ENCODE peak calls at places on chromosomes 7 and 10, in nine cellular contexts. One of them, this sample, is unnamed.

GRCh38 chr7:33853361-33854062 is 51.8 kb upstream of the BMPER start:
- DNase-seq in chondrocyte: no peak
- DNase-seq in left cardiac atrium: no peak
- DNase-seq in ecto neural progenitor cell: no peak
- DNase-seq in A549: no peak
- DNase-seq in dermis blood vessel endothelial cell: no peak
- DNase-seq in dorsolateral prefrontal cortex: no peak
- DNase-seq in sciatic nerve: no peak
- DNase-seq in GM13977: no peak
- DNase-seq in this sample: no peak

GRCh38 chr7:149774237-149775175 is 1.1 kb upstream of the ZNF467 start:
- DNase-seq in A549: no peak
- DNase-seq in chondrocyte: peak; percentile 74
- DNase-seq in left cardiac atrium: no peak
- DNase-seq in GM13977: no peak
- DNase-seq in dorsolateral prefrontal cortex: no peak
- DNase-seq in dermis blood vessel endothelial cell: peak; percentile 16
- DNase-seq in sciatic nerve: no peak
- DNase-seq in ecto neural progenitor cell: no peak
- DNase-seq in this sample: peak; percentile 59

GRCh38 chr10:24718031-24718855 is 5.4 kb downstream of the ARHGAP21 start:
- DNase-seq in chondrocyte: no peak
- DNase-seq in sciatic nerve: no peak
- DNase-seq in dorsolateral prefrontal cortex: no peak
- DNase-seq in GM13977: no peak
- DNase-seq in dermis blood vessel endothelial cell: peak; percentile 18
- DNase-seq in ecto neural progenitor cell: no peak
- DNase-seq in left cardiac atrium: no peak
- DNase-seq in A549: peak; percentile 46
- DNase-seq in this sample: no peak

GRCh38 chr10:43120948-43121290 is 17.3 kb upstream of the CSGALNACT2 start:
- DNase-seq in dorsolateral prefrontal cortex: no peak
- DNase-seq in dermis blood vessel endothelial cell: peak; percentile 12
- DNase-seq in sciatic nerve: no peak
- DNase-seq in A549: no peak
- DNase-seq in GM13977: peak; percentile 89
- DNase-seq in left cardiac atrium: no peak
- DNase-seq in chondrocyte: no peak
- DNase-seq in ecto neural progenitor cell: no peak
- DNase-seq in this sample: no peak

GRCh38 chr7:106069471-106070200 is 42.5 kb downstream of the SYPL1 start:
- DNase-seq in dorsolateral prefrontal cortex: no peak
- DNase-seq in dermis blood vessel endothelial cell: no peak
- DNase-seq in ecto neural progenitor cell: no peak
- DNase-seq in A549: no peak
- DNase-seq in GM13977: no peak
- DNase-seq in chondrocyte: no peak
- DNase-seq in left cardiac atrium: no peak
- DNase-seq in sciatic nerve: no peak
- DNase-seq in this sample: no peak

GRCh38 chr10:74388801-74389200 is 237.8 kb downstream of the ADK start:
- DNase-seq in A549: no peak
- DNase-seq in ecto neural progenitor cell: no peak
- DNase-seq in GM13977: no peak
- DNase-seq in left cardiac atrium: no peak
- DNase-seq in dermis blood vessel endothelial cell: no peak
- DNase-seq in sciatic nerve: no peak
- DNase-seq in chondrocyte: no peak
- DNase-seq in dorsolateral prefrontal cortex: no peak
- DNase-seq in this sample: no peak

GRCh38 chr7:74587435-74588126 is 69.9 kb upstream of the GTF2I start:
- DNase-seq in dorsolateral prefrontal cortex: peak; percentile 57
- DNase-seq in chondrocyte: peak; percentile 97
- DNase-seq in GM13977: peak; percentile 84
- DNase-seq in ecto neural progenitor cell: peak; percentile 75
- DNase-seq in sciatic nerve: peak; percentile 95
- DNase-seq in A549: peak; percentile 96
- DNase-seq in dermis blood vessel endothelial cell: peak; percentile 81
- DNase-seq in left cardiac atrium: peak; percentile 92
- DNase-seq in this sample: peak; percentile 81

GRCh38 chr10:122159159-122159970 is 111.7 kb upstream of the BTBD16 start:
- DNase-seq in GM13977: no peak
- DNase-seq in dermis blood vessel endothelial cell: no peak
- DNase-seq in ecto neural progenitor cell: no peak
- DNase-seq in left cardiac atrium: no peak
- DNase-seq in dorsolateral prefrontal cortex: no peak
- DNase-seq in sciatic nerve: no peak
- DNase-seq in chondrocyte: no peak
- DNase-seq in A549: no peak
- DNase-seq in this sample: no peak

GRCh38 chr10:113126506-113127192 is 176.6 kb downstream of the TCF7L2 start:
- DNase-seq in ecto neural progenitor cell: peak; percentile 86
- DNase-seq in sciatic nerve: peak; percentile 77
- DNase-seq in dorsolateral prefrontal cortex: peak; percentile 55
- DNase-seq in dermis blood vessel endothelial cell: peak; percentile 88
- DNase-seq in GM13977: peak; percentile 38
- DNase-seq in chondrocyte: no peak
- DNase-seq in A549: peak; percentile 55
- DNase-seq in left cardiac atrium: peak; percentile 80
- DNase-seq in this sample: peak; percentile 70

GRCh38 chr10:77872151-77872946 is 54.2 kb downstream of the DLG5 start:
- DNase-seq in sciatic nerve: peak; percentile 30
- DNase-seq in chondrocyte: no peak
- DNase-seq in dorsolateral prefrontal cortex: peak; percentile 87
- DNase-seq in GM13977: no peak
- DNase-seq in dermis blood vessel endothelial cell: no peak
- DNase-seq in left cardiac atrium: peak; percentile 59
- DNase-seq in A549: no peak
- DNase-seq in ecto neural progenitor cell: no peak
- DNase-seq in this sample: no peak

GRCh38 chr10:43944742-43945730 is 296.4 kb upstream of the ZNF32 start:
- DNase-seq in sciatic nerve: peak; percentile 22
- DNase-seq in ecto neural progenitor cell: peak; percentile 20
- DNase-seq in A549: no peak
- DNase-seq in chondrocyte: no peak
- DNase-seq in left cardiac atrium: no peak
- DNase-seq in dorsolateral prefrontal cortex: no peak
- DNase-seq in dermis blood vessel endothelial cell: no peak
- DNase-seq in GM13977: no peak
- DNase-seq in this sample: peak; percentile 5

GRCh38 chr7:88150018-88150417 is 69.8 kb downstream of the SRI start:
- DNase-seq in dorsolateral prefrontal cortex: no peak
- DNase-seq in GM13977: no peak
- DNase-seq in sciatic nerve: no peak
- DNase-seq in chondrocyte: no peak
- DNase-seq in A549: no peak
- DNase-seq in dermis blood vessel endothelial cell: no peak
- DNase-seq in ecto neural progenitor cell: no peak
- DNase-seq in left cardiac atrium: no peak
- DNase-seq in this sample: no peak

GRCh38 chr7:136528329-136528728 is 340.1 kb upstream of the CHRM2 start:
- DNase-seq in dorsolateral prefrontal cortex: no peak
- DNase-seq in GM13977: no peak
- DNase-seq in A549: no peak
- DNase-seq in left cardiac atrium: no peak
- DNase-seq in chondrocyte: no peak
- DNase-seq in ecto neural progenitor cell: no peak
- DNase-seq in dermis blood vessel endothelial cell: no peak
- DNase-seq in sciatic nerve: no peak
- DNase-seq in this sample: no peak

GRCh38 chr10:94042001-94042813 is 48.5 kb downstream of the PLCE1 start:
- DNase-seq in dorsolateral prefrontal cortex: no peak
- DNase-seq in dermis blood vessel endothelial cell: no peak
- DNase-seq in GM13977: no peak
- DNase-seq in ecto neural progenitor cell: no peak
- DNase-seq in A549: peak; percentile 75
- DNase-seq in chondrocyte: no peak
- DNase-seq in left cardiac atrium: no peak
- DNase-seq in sciatic nerve: no peak
- DNase-seq in this sample: peak; percentile 27

GRCh38 chr7:26100940-26101339 is 51.1 kb upstream of the NFE2L3 start:
- DNase-seq in dermis blood vessel endothelial cell: peak; percentile 39
- DNase-seq in chondrocyte: no peak
- DNase-seq in dorsolateral prefrontal cortex: no peak
- DNase-seq in ecto neural progenitor cell: peak; percentile 55
- DNase-seq in sciatic nerve: no peak
- DNase-seq in A549: no peak
- DNase-seq in left cardiac atrium: peak; percentile 24
- DNase-seq in GM13977: no peak
- DNase-seq in this sample: no peak

GRCh38 chr7:27098493-27099223 is 2.9 kb upstream of the HOXA1 start:
- DNase-seq in dermis blood vessel endothelial cell: peak; percentile 57
- DNase-seq in ecto neural progenitor cell: peak; percentile 68
- DNase-seq in dorsolateral prefrontal cortex: no peak
- DNase-seq in GM13977: no peak
- DNase-seq in A549: no peak
- DNase-seq in chondrocyte: no peak
- DNase-seq in sciatic nerve: no peak
- DNase-seq in left cardiac atrium: no peak
- DNase-seq in this sample: no peak

GRCh38 chr10:100775346-100775745 is 30.0 kb downstream of the PAX2 start:
- DNase-seq in dermis blood vessel endothelial cell: no peak
- DNase-seq in ecto neural progenitor cell: no peak
- DNase-seq in chondrocyte: no peak
- DNase-seq in A549: no peak
- DNase-seq in sciatic nerve: no peak
- DNase-seq in dorsolateral prefrontal cortex: no peak
- DNase-seq in left cardiac atrium: peak; percentile 40
- DNase-seq in GM13977: no peak
- DNase-seq in this sample: no peak

GRCh38 chr7:128703605-128704004 is 31.5 kb downstream of the GARIN1A start:
- DNase-seq in GM13977: no peak
- DNase-seq in A549: no peak
- DNase-seq in chondrocyte: no peak
- DNase-seq in sciatic nerve: no peak
- DNase-seq in left cardiac atrium: no peak
- DNase-seq in ecto neural progenitor cell: no peak
- DNase-seq in dorsolateral prefrontal cortex: no peak
- DNase-seq in dermis blood vessel endothelial cell: no peak
- DNase-seq in this sample: no peak

GRCh38 chr10:108000365-108000764 is 835.9 kb upstream of the SORCS1 start:
- DNase-seq in dorsolateral prefrontal cortex: no peak
- DNase-seq in A549: no peak
- DNase-seq in chondrocyte: no peak
- DNase-seq in GM13977: no peak
- DNase-seq in dermis blood vessel endothelial cell: no peak
- DNase-seq in sciatic nerve: no peak
- DNase-seq in left cardiac atrium: no peak
- DNase-seq in ecto neural progenitor cell: no peak
- DNase-seq in this sample: no peak

GRCh38 chr7:108053250-108053649 is 50.3 kb upstream of the LAMB1 start:
- DNase-seq in dermis blood vessel endothelial cell: no peak
- DNase-seq in sciatic nerve: no peak
- DNase-seq in A549: no peak
- DNase-seq in left cardiac atrium: no peak
- DNase-seq in dorsolateral prefrontal cortex: no peak
- DNase-seq in GM13977: no peak
- DNase-seq in ecto neural progenitor cell: no peak
- DNase-seq in chondrocyte: no peak
- DNase-seq in this sample: no peak

GRCh38 chr7:159096736-159097581 is 47.7 kb downstream of the VIPR2 start:
- DNase-seq in chondrocyte: peak; percentile 82
- DNase-seq in dermis blood vessel endothelial cell: no peak
- DNase-seq in left cardiac atrium: peak; percentile 64
- DNase-seq in GM13977: no peak
- DNase-seq in sciatic nerve: peak; percentile 40
- DNase-seq in dorsolateral prefrontal cortex: no peak
- DNase-seq in A549: no peak
- DNase-seq in ecto neural progenitor cell: no peak
- DNase-seq in this sample: peak; percentile 14

GRCh38 chr7:15602236-15602635 is 40.4 kb upstream of the AGMO start:
- DNase-seq in chondrocyte: no peak
- DNase-seq in left cardiac atrium: no peak
- DNase-seq in ecto neural progenitor cell: no peak
- DNase-seq in A549: no peak
- DNase-seq in dermis blood vessel endothelial cell: peak; percentile 67
- DNase-seq in GM13977: no peak
- DNase-seq in sciatic nerve: no peak
- DNase-seq in dorsolateral prefrontal cortex: no peak
- DNase-seq in this sample: no peak

GRCh38 chr7:5363729-5364128 is 59.9 kb downstream of the TNRC18 start:
- DNase-seq in chondrocyte: no peak
- DNase-seq in GM13977: peak; percentile 65
- DNase-seq in A549: no peak
- DNase-seq in sciatic nerve: no peak
- DNase-seq in dermis blood vessel endothelial cell: no peak
- DNase-seq in left cardiac atrium: no peak
- DNase-seq in ecto neural progenitor cell: no peak
- DNase-seq in dorsolateral prefrontal cortex: no peak
- DNase-seq in this sample: no peak

GRCh38 chr10:13865758-13866491 is 279.2 kb downstream of the PRPF18 start:
- DNase-seq in left cardiac atrium: no peak
- DNase-seq in sciatic nerve: no peak
- DNase-seq in ecto neural progenitor cell: no peak
- DNase-seq in dermis blood vessel endothelial cell: peak; percentile 91
- DNase-seq in GM13977: no peak
- DNase-seq in chondrocyte: no peak
- DNase-seq in dorsolateral prefrontal cortex: no peak
- DNase-seq in A549: peak; percentile 76
- DNase-seq in this sample: peak; percentile 69

GRCh38 chr7:155459133-155459866 is 1.4 kb downstream of the EN2 start:
- DNase-seq in A549: no peak
- DNase-seq in ecto neural progenitor cell: peak; percentile 59
- DNase-seq in dorsolateral prefrontal cortex: no peak
- DNase-seq in chondrocyte: no peak
- DNase-seq in left cardiac atrium: no peak
- DNase-seq in GM13977: peak; percentile 32
- DNase-seq in dermis blood vessel endothelial cell: no peak
- DNase-seq in sciatic nerve: no peak
- DNase-seq in this sample: peak; percentile 56

GRCh38 chr7:45021604-45022296 is 21.7 kb downstream of the CCM2 start:
- DNase-seq in ecto neural progenitor cell: no peak
- DNase-seq in dorsolateral prefrontal cortex: no peak
- DNase-seq in chondrocyte: no peak
- DNase-seq in A549: no peak
- DNase-seq in dermis blood vessel endothelial cell: peak; percentile 38
- DNase-seq in left cardiac atrium: no peak
- DNase-seq in GM13977: no peak
- DNase-seq in sciatic nerve: no peak
- DNase-seq in this sample: no peak

GRCh38 chr10:92848441-92849233 is at the start of gene EXOC6:
- DNase-seq in GM13977: peak; percentile 92
- DNase-seq in chondrocyte: no peak
- DNase-seq in dermis blood vessel endothelial cell: peak; percentile 89
- DNase-seq in ecto neural progenitor cell: peak; percentile 88
- DNase-seq in left cardiac atrium: peak; percentile 88
- DNase-seq in sciatic nerve: peak; percentile 85
- DNase-seq in dorsolateral prefrontal cortex: peak; percentile 43
- DNase-seq in A549: peak; percentile 54
- DNase-seq in this sample: peak; percentile 78

GRCh38 chr10:72200883-72201282 is 14.9 kb upstream of the ANAPC16 start:
- DNase-seq in dermis blood vessel endothelial cell: no peak
- DNase-seq in sciatic nerve: no peak
- DNase-seq in chondrocyte: no peak
- DNase-seq in ecto neural progenitor cell: no peak
- DNase-seq in left cardiac atrium: no peak
- DNase-seq in GM13977: no peak
- DNase-seq in A549: no peak
- DNase-seq in dorsolateral prefrontal cortex: no peak
- DNase-seq in this sample: no peak

GRCh38 chr10:47079177-47079580 is 168.0 kb downstream of the PTPN20 start:
- DNase-seq in dorsolateral prefrontal cortex: no peak
- DNase-seq in A549: no peak
- DNase-seq in GM13977: no peak
- DNase-seq in left cardiac atrium: no peak
- DNase-seq in sciatic nerve: no peak
- DNase-seq in dermis blood vessel endothelial cell: no peak
- DNase-seq in ecto neural progenitor cell: no peak
- DNase-seq in chondrocyte: no peak
- DNase-seq in this sample: no peak

GRCh38 chr10:132122097-132122861 is 56.5 kb downstream of the JAKMIP3 start:
- DNase-seq in chondrocyte: peak; percentile 85
- DNase-seq in left cardiac atrium: no peak
- DNase-seq in GM13977: no peak
- DNase-seq in sciatic nerve: no peak
- DNase-seq in ecto neural progenitor cell: no peak
- DNase-seq in dermis blood vessel endothelial cell: no peak
- DNase-seq in A549: no peak
- DNase-seq in dorsolateral prefrontal cortex: no peak
- DNase-seq in this sample: no peak

GRCh38 chr7:55245271-55245723 is 119.8 kb upstream of the LANCL2 start:
- DNase-seq in sciatic nerve: no peak
- DNase-seq in GM13977: no peak
- DNase-seq in left cardiac atrium: no peak
- DNase-seq in ecto neural progenitor cell: no peak
- DNase-seq in A549: no peak
- DNase-seq in dorsolateral prefrontal cortex: no peak
- DNase-seq in dermis blood vessel endothelial cell: no peak
- DNase-seq in chondrocyte: no peak
- DNase-seq in this sample: no peak

This sample was measured in H9.